ENCODE peak calls at places on chromosomes 6 and 20, in seven cellular contexts. S is A549; Q is RCC 7860; Y is left cardiac atrium; N is heart left ventricle; G is stimulated activated CD8-positive, alpha-beta memory T cell treated with anti-CD3 and anti-CD28 coated beads, Interleukin-7, amount 100 ng/mL, for 4 hours; D is CD4-positive, CD25-positive, alpha-beta regulatory T cell. O is an unnamed sample.

GRCh38 chr6:159754959-159755914 is 6.6 kb upstream of the ACAT2 start:
- DNase-seq in Y (no peak), Q (no peak), N (no peak), G (no peak), S (no peak), D (no peak), O (no peak)

GRCh38 chr20:44342240-44342639 is 5.4 kb downstream of the R3HDML start:
- DNase-seq in Y (no peak), Q (no peak), D (no peak), S (no peak), N (no peak), G (no peak), O (no peak)

GRCh38 chr6:134187751-134188150 is 130.2 kb downstream of the SGK1 start:
- DNase-seq in D (no peak), Y (no peak), G (no peak), S (no peak), Q (no peak), N (no peak), O (no peak)

GRCh38 chr6:169424821-169425240 is 171.2 kb upstream of the THBS2 start:
- DNase-seq in Q (no peak), S (no peak), G (no peak), Y (no peak), N (no peak), D (no peak), O (peak; percentile 54)

GRCh38 chr6:30394139-30394538 is 49.2 kb downstream of the RPP21 start:
- DNase-seq in D (no peak), N (no peak), Q (no peak), S (no peak), Y (no peak), G (no peak), O (no peak)

GRCh38 chr6:52081237-52081636 is 6.2 kb downstream of the PKHD1 start:
- DNase-seq in N (no peak), S (no peak), D (no peak), Q (no peak), Y (no peak), G (no peak), O (no peak)

GRCh38 chr20:63919130-63919529 is 24.2 kb downstream of the DNAJC5 start:
- DNase-seq in N (no peak), S (no peak), Y (no peak), D (no peak), G (no peak), Q (no peak), O (no peak)

GRCh38 chr6:22896716-22897115 is 327.4 kb downstream of the HDGFL1 start:
- DNase-seq in N (no peak), Y (no peak), Q (no peak), S (no peak), D (no peak), G (no peak), O (no peak)

GRCh38 chr20:31452575-31452974 is 12.1 kb downstream of the DEFB123 start:
- DNase-seq in N (no peak), Y (no peak), D (no peak), S (no peak), Q (no peak), G (no peak), O (no peak)

GRCh38 chr20:51211191-51211590 is 188.3 kb upstream of the KCNG1 start:
- DNase-seq in Y (no peak), N (no peak), G (no peak), Q (no peak), D (no peak), S (no peak), O (no peak)

GRCh38 chr6:147023148-147023547 is 181.1 kb upstream of the STXBP5 start:
- DNase-seq in D (no peak), Q (no peak), N (no peak), Y (no peak), G (no peak), S (no peak), O (no peak)

GRCh38 chr6:123022980-123023379 is 26.9 kb downstream of the CLVS2 start:
- DNase-seq in G (no peak), N (no peak), Q (no peak), S (no peak), Y (no peak), D (no peak), O (peak; percentile 19)

GRCh38 chr20:23998392-23998791 is 9.8 kb upstream of the GGTLC1 start:
- DNase-seq in S (no peak), Y (no peak), Q (no peak), G (no peak), D (no peak), N (no peak), O (no peak)

GRCh38 chr6:105510746-105511145 is 107.9 kb upstream of the PREP start:
- DNase-seq in D (no peak), N (no peak), Q (no peak), G (no peak), S (no peak), Y (no peak), O (no peak)

GRCh38 chr20:40961686-40962640 is 66.7 kb upstream of the TOP1 start:
- DNase-seq in Q (no peak), Y (no peak), D (no peak), N (no peak), G (no peak), S (no peak), O (peak; percentile 35)

GRCh38 chr6:53796791-53797190 is 2.0 kb downstream of the LRRC1 start:
- DNase-seq in Y (no peak), D (no peak), G (no peak), Q (no peak), S (no peak), N (no peak), O (no peak)

GRCh38 chr6:159916237-159916636 is 25.4 kb downstream of the MAS1 start:
- DNase-seq in G (no peak), S (no peak), Q (no peak), N (no peak), D (no peak), Y (no peak), O (no peak)

GRCh38 chr6:23154159-23154558 is 584.8 kb downstream of the HDGFL1 start:
- DNase-seq in S (no peak), N (no peak), Q (no peak), D (no peak), G (no peak), Y (no peak), O (no peak)

GRCh38 chr6:49898904-49899566 is 32.7 kb upstream of the CRISP1 start:
- DNase-seq in S (no peak), Q (no peak), N (no peak), Y (no peak), G (no peak), D (no peak), O (no peak)

GRCh38 chr6:10407674-10408054 is 7.2 kb downstream of the TFAP2A start:
- DNase-seq in Y (no peak), D (no peak), S (no peak), N (no peak), G (no peak), Q (no peak), O (no peak)

GRCh38 chr6:16759646-16760535 is 1.4 kb downstream of the ATXN1 start:
- DNase-seq in Y (peak; percentile 94), G (peak; percentile 75), S (peak; percentile 43), Q (peak; percentile 65), D (peak; percentile 71), N (peak; percentile 94), O (peak; percentile 94)

GRCh38 chr6:93036835-93037234 is 382.5 kb downstream of the EPHA7 start:
- DNase-seq in N (no peak), S (no peak), Y (no peak), Q (no peak), G (no peak), D (no peak), O (peak; percentile 53)

GRCh38 chr6:5681480-5681879 is 325.2 kb downstream of the NRN1 start:
- DNase-seq in Y (no peak), S (no peak), D (no peak), Q (no peak), G (no peak), N (no peak), O (peak; percentile 29)

GRCh38 chr6:135909737-135910387 is 58.4 kb downstream of the PDE7B start:
- DNase-seq in S (peak; percentile 7), N (no peak), Q (no peak), Y (peak; percentile 21), D (peak; percentile 72), G (peak; percentile 12), O (peak; percentile 70)

GRCh38 chr20:19367591-19367990 is 155.1 kb downstream of the SLC24A3 start:
- DNase-seq in N (no peak), S (no peak), Y (no peak), G (no peak), D (no peak), Q (no peak), O (no peak)

GRCh38 chr6:132133734-132134490 is 182.7 kb upstream of the CCN2 start:
- DNase-seq in S (no peak), N (peak; percentile 23), D (no peak), Q (no peak), G (no peak), Y (peak; percentile 29), O (no peak)

GRCh38 chr6:53546256-53546655 is 1.4 kb upstream of the GCLC start:
- DNase-seq in S (no peak), Q (no peak), N (no peak), D (no peak), G (no peak), Y (no peak), O (no peak)

GRCh38 chr6:31203345-31203979 is 33.0 kb upstream of the POU5F1 start:
- DNase-seq in Y (no peak), Q (peak; percentile 78), N (no peak), S (peak; percentile 17), G (peak; percentile 64), D (no peak), O (peak; percentile 60)